ENCODE peak calls at places on chromosomes 1 and 21, in seven cellular contexts. D, T, U, P, Q, F and R are unnamed samples.

GRCh38 chr1:67285780-67286488 is 21.7 kb upstream of the IL12RB2 start:
- DNase-seq in F (no peak), T (no peak), U (no peak), Q (no peak), P (no peak), D (no peak), R (no peak)

GRCh38 chr1:157040802-157041201 is 4.7 kb downstream of the ARHGEF11 start:
- DNase-seq in T (no peak), P (peak), Q (no peak), F (no peak), D (no peak), U (no peak), R (no peak)

GRCh38 chr21:36820176-36821031 is 121.5 kb downstream of the SIM2 start:
- DNase-seq in U (no peak), Q (no peak), T (no peak), F (no peak), D (no peak), P (no peak), R (no peak)

GRCh38 chr1:82542766-82543165 is 742.0 kb downstream of the ADGRL2 start:
- DNase-seq in T (no peak), D (no peak), P (peak), Q (no peak), F (no peak), U (no peak), R (no peak)

GRCh38 chr21:26708223-26708800 is 135.2 kb upstream of the CYYR1 start:
- DNase-seq in U (no peak), F (no peak), D (no peak), T (no peak), P (no peak), Q (no peak), R (no peak)

GRCh38 chr1:23393706-23394105 is 24.1 kb upstream of the ZNF436 start:
- DNase-seq in P (peak), D (no peak), Q (no peak), F (peak), T (peak), U (no peak), R (peak)

GRCh38 chr1:239563680-239564079 is 177.3 kb downstream of the CHRM3 start:
- DNase-seq in Q (no peak), T (no peak), U (no peak), F (no peak), P (no peak), D (no peak), R (no peak)

GRCh38 chr1:70627910-70628309 is 216.8 kb downstream of the CTH start:
- DNase-seq in D (no peak), F (no peak), T (peak), Q (no peak), P (peak), U (no peak), R (no peak)

GRCh38 chr1:201582977-201583376 is 44.0 kb downstream of the NAV1 start:
- DNase-seq in U (no peak), D (no peak), T (no peak), P (no peak), F (no peak), Q (peak), R (no peak)

GRCh38 chr1:17540255-17541001 is 930 bp downstream of the ARHGEF10L start:
- DNase-seq in U (no peak), T (no peak), Q (peak), D (no peak), F (no peak), P (peak), R (no peak)

GRCh38 chr1:174998569-174999215 is 1.1 kb upstream of the CACYBP start:
- DNase-seq in D (no peak), Q (no peak), U (peak), F (no peak), P (peak), T (peak), R (no peak)